ENCODE peak calls at places on chromosomes 6 and 20, in seven cellular contexts. G is fibroblast of the aortic adventitia, D is NCI-H446 treated with DMSO at 0.1 percent for 48 hours, T is heart left ventricle, L is AG04449, B is H7, P is left lung. Z is an unnamed sample.
A peak's percentile ranks its signal among the peaks of the same experiment; 100 is the strongest.

GRCh38 chr20:10337291-10337690 is 96.7 kb downstream of the MKKS start:
- DNase-seq in G (no peak), D (peak; percentile 92), T (no peak), L (no peak), B (no peak), P (no peak), Z (no peak)

GRCh38 chr20:40525356-40525755 is 163.7 kb downstream of the MAFB start:
- DNase-seq in G (peak; percentile 47), D (no peak), T (no peak), L (peak; percentile 54), B (no peak), P (no peak), Z (no peak)

GRCh38 chr6:28922841-28923317 is 906 bp downstream of the TRIM27 start:
- DNase-seq in G (peak; percentile 45), D (peak; percentile 32), T (peak; percentile 61), L (no peak), B (peak; percentile 68), P (peak; percentile 63), Z (peak; percentile 58)

GRCh38 chr6:129908858-129909257 is 47.7 kb upstream of the TMEM244 start:
- DNase-seq in G (no peak), D (no peak), T (no peak), L (no peak), B (no peak), P (no peak), Z (no peak)

GRCh38 chr20:58268936-58269619 is 40.4 kb upstream of the RAB22A start:
- DNase-seq in G (no peak), D (no peak), T (no peak), L (no peak), B (no peak), P (no peak), Z (no peak)

GRCh38 chr6:38973178-38974057 is 75.2 kb upstream of the GLP1R start:
- DNase-seq in G (peak; percentile 81), D (peak; percentile 60), T (no peak), L (peak; percentile 19), B (peak; percentile 32), P (no peak), Z (no peak)

GRCh38 chr6:100554228-100554627 is 89.5 kb upstream of the SIM1 start:
- DNase-seq in G (no peak), D (no peak), T (no peak), L (no peak), B (no peak), P (no peak), Z (no peak)

GRCh38 chr6:155523821-155524238 is 68.2 kb upstream of the NOX3 start:
- DNase-seq in G (peak; percentile 5), D (no peak), T (no peak), L (no peak), B (peak; percentile 46), P (no peak), Z (no peak)

GRCh38 chr6:124203106-124203811 is 399.6 kb downstream of the NKAIN2 start:
- DNase-seq in G (no peak), D (no peak), T (no peak), L (no peak), B (no peak), P (no peak), Z (no peak)

GRCh38 chr6:137573739-137574138 is 79.5 kb upstream of the OLIG3 start:
- DNase-seq in G (no peak), D (no peak), T (no peak), L (no peak), B (no peak), P (no peak), Z (no peak)

GRCh38 chr6:131182991-131183425 is 47.7 kb downstream of the AKAP7 start:
- DNase-seq in G (peak; percentile 59), D (no peak), T (no peak), L (no peak), B (peak; percentile 29), P (no peak), Z (no peak)

GRCh38 chr6:18978330-18979128 is 591.4 kb downstream of the RNF144B start:
- DNase-seq in G (no peak), D (no peak), T (peak; percentile 21), L (no peak), B (peak; percentile 11), P (no peak), Z (no peak)

GRCh38 chr20:61263084-61263695 is 11.1 kb downstream of the CDH4 start:
- DNase-seq in G (peak; percentile 30), D (no peak), T (no peak), L (no peak), B (peak; percentile 74), P (no peak), Z (no peak)